ENCODE peak calls at places on chromosomes 3 and 15, in five cellular contexts. D, T, F, Y and P are unnamed samples.

GRCh38 chr3:108271626-108272025 is 24.7 kb upstream of the HHLA2 start:
- DNase-seq in D (no peak), T (no peak), F (no peak), Y (no peak), P (no peak)

GRCh38 chr15:78195735-78196201 is 38.6 kb downstream of the ACSBG1 start:
- DNase-seq in D (no peak), T (no peak), F (no peak), Y (peak), P (peak)

GRCh38 chr3:117681619-117682018 is 972.0 kb downstream of the TUSC7 start:
- DNase-seq in D (no peak), T (no peak), F (no peak), Y (no peak), P (no peak)

GRCh38 chr3:64658001-64658400 is 29.8 kb downstream of the ADAMTS9 start:
- DNase-seq in D (no peak), T (no peak), F (no peak), Y (no peak), P (no peak)

GRCh38 chr3:188950832-188951489 is 220.8 kb upstream of the TPRG1 start:
- DNase-seq in D (no peak), T (peak), F (peak), Y (no peak), P (no peak)

GRCh38 chr3:13069495-13069894 is 3.7 kb downstream of the IQSEC1 start:
- DNase-seq in D (no peak), T (no peak), F (no peak), Y (no peak), P (peak)

GRCh38 chr3:157360044-157360443 is 76.6 kb upstream of the PTX3 start:
- DNase-seq in D (no peak), T (no peak), F (no peak), Y (no peak), P (no peak)

GRCh38 chr3:186165331-186165730 is 56.4 kb upstream of the ETV5 start:
- DNase-seq in D (peak), T (no peak), F (no peak), Y (no peak), P (no peak)

GRCh38 chr3:50251220-50251619 is 15.2 kb downstream of the GNAI2 start:
- DNase-seq in D (no peak), T (no peak), F (peak), Y (no peak), P (no peak)

GRCh38 chr3:124315215-124316033 is 323.5 kb upstream of the ROPN1 start:
- DNase-seq in D (no peak), T (no peak), F (peak), Y (no peak), P (no peak)

GRCh38 chr3:124263168-124263567 is 271.2 kb upstream of the ROPN1 start:
- DNase-seq in D (no peak), T (no peak), F (no peak), Y (no peak), P (no peak)

GRCh38 chr3:46979958-46980497 is 562 bp downstream of the NBEAL2 start:
- DNase-seq in D (no peak), T (no peak), F (no peak), Y (no peak), P (no peak)

GRCh38 chr3:102156426-102156825 is 278.4 kb upstream of the ZPLD1 start:
- DNase-seq in D (no peak), T (no peak), F (no peak), Y (no peak), P (no peak)

GRCh38 chr3:125585595-125586223 is 9.6 kb downstream of the OSBPL11 start:
- DNase-seq in D (no peak), T (peak), F (peak), Y (peak), P (peak)

GRCh38 chr3:179428876-179429548 is 22.3 kb downstream of the GNB4 start:
- DNase-seq in D (no peak), T (no peak), F (no peak), Y (no peak), P (no peak)

GRCh38 chr15:59170295-59170881 is 36.3 kb upstream of the LDHAL6B start:
- DNase-seq in D (no peak), T (peak), F (no peak), Y (no peak), P (no peak)

GRCh38 chr15:45225506-45226273 is 26.3 kb upstream of the SLC28A2 start:
- DNase-seq in D (no peak), T (no peak), F (no peak), Y (no peak), P (no peak)

GRCh38 chr3:177195242-177195940 is 1.9 kb downstream of the TBL1XR1 start:
- DNase-seq in D (no peak), T (no peak), F (no peak), Y (peak), P (no peak)

GRCh38 chr3:13544293-13544831 is 4.6 kb upstream of the FBLN2 start:
- DNase-seq in D (no peak), T (no peak), F (peak), Y (no peak), P (peak)

GRCh38 chr3:17969985-17970568 is 227.6 kb upstream of the TBC1D5 start:
- DNase-seq in D (no peak), T (no peak), F (no peak), Y (no peak), P (no peak)

GRCh38 chr3:45939341-45939771 is 3.9 kb upstream of the CXCR6 start:
- DNase-seq in D (no peak), T (no peak), F (no peak), Y (no peak), P (no peak)

GRCh38 chr15:23049984-23050628 is 10.7 kb upstream of the TUBGCP5 start:
- DNase-seq in D (no peak), T (no peak), F (no peak), Y (no peak), P (no peak)

GRCh38 chr15:101070502-101071273 is 151.5 kb downstream of the LRRK1 start:
- DNase-seq in D (no peak), T (no peak), F (no peak), Y (no peak), P (no peak)

GRCh38 chr15:60945196-60945595 is 283.9 kb downstream of the RORA start:
- DNase-seq in D (no peak), T (no peak), F (no peak), Y (peak), P (no peak)

GRCh38 chr15:36332301-36332700 is 247.1 kb upstream of the CDIN1 start:
- DNase-seq in D (no peak), T (no peak), F (no peak), Y (no peak), P (no peak)

GRCh38 chr3:10249833-10250232 is 1.6 kb downstream of the TATDN2 start:
- DNase-seq in D (no peak), T (no peak), F (no peak), Y (no peak), P (no peak)

GRCh38 chr3:71421820-71422566 is 161.5 kb downstream of the FOXP1 start:
- DNase-seq in D (no peak), T (no peak), F (no peak), Y (no peak), P (peak)

GRCh38 chr3:52983336-52983807 is 62.5 kb downstream of the SFMBT1 start:
- DNase-seq in D (no peak), T (peak), F (no peak), Y (no peak), P (peak)